ENCODE peak calls at places on chromosomes 1 and 21, in nine cellular contexts. L is stomach; O is coronary artery; A is left colon; R is LNCaP clone FGC; B is stimulated activated effector memory CD8-positive, alpha-beta T cell treated with anti-CD3 and anti-CD28 coated beads, Interleukin-12 subunit alpha, Interleukin-12 subunit beta, amount 100 ng/mL, for 72 hours; X is NCI-H1092; P is activated T-cell treated with anti-CD3 and anti-CD28 coated beads, Interleukin-2, amount 50 U/mL, for 72 hours; N is lung microvascular endothelial cell. T is an unnamed sample.

GRCh38 chr1:12757836-12758235 is 11.8 kb downstream of the CFAP107 start:
- DNase-seq in L (no peak), O (no peak), A (no peak), R (no peak), B (no peak), X (no peak), P (no peak), N (no peak), T (no peak)

GRCh38 chr1:236103646-236104218 is 38.6 kb upstream of the GPR137B start:
- DNase-seq in L (peak; percentile 66), O (no peak), A (peak; percentile 46), R (no peak), B (peak; percentile 78), X (peak; percentile 70), P (peak; percentile 71), N (peak; percentile 59), T (peak; percentile 20)

GRCh38 chr1:116754203-116754977 is at the start of gene CD2:
- DNase-seq in L (peak; percentile 39), O (no peak), A (peak; percentile 30), R (no peak), B (peak; percentile 79), X (no peak), P (peak; percentile 69), N (no peak), T (no peak)

GRCh38 chr1:22052115-22053017 is at the start of gene CDC42:
- DNase-seq in L (peak; percentile 98), O (peak; percentile 98), A (peak; percentile 97), R (peak; percentile 62), B (peak; percentile 98), X (peak; percentile 96), P (peak; percentile 99), N (peak; percentile 97), T (peak; percentile 88)

GRCh38 chr1:5297199-5297877 is 642.9 kb downstream of the AJAP1 start:
- DNase-seq in L (no peak), O (peak; percentile 21), A (peak; percentile 7), R (no peak), B (no peak), X (no peak), P (no peak), N (no peak), T (no peak)

GRCh38 chr1:203035111-203036000 is 9.1 kb downstream of the PPFIA4 start:
- DNase-seq in L (no peak), O (peak; percentile 53), A (no peak), R (no peak), B (no peak), X (no peak), P (no peak), N (no peak), T (no peak)

GRCh38 chr1:216238844-216239243 is 184.4 kb downstream of the USH2A start:
- DNase-seq in L (no peak), O (no peak), A (no peak), R (no peak), B (no peak), X (no peak), P (no peak), N (no peak), T (no peak)

GRCh38 chr1:100213141-100213540 is 35.1 kb upstream of the LRRC39 start:
- DNase-seq in L (no peak), O (no peak), A (no peak), R (no peak), B (no peak), X (no peak), P (no peak), N (no peak), T (no peak)

GRCh38 chr1:164443166-164443565 is 115.8 kb upstream of the PBX1 start:
- DNase-seq in L (no peak), O (no peak), A (no peak), R (no peak), B (no peak), X (no peak), P (no peak), N (no peak), T (no peak)

GRCh38 chr1:40313329-40313957 is 3.6 kb downstream of the COL9A2 start:
- DNase-seq in L (no peak), O (no peak), A (no peak), R (no peak), B (no peak), X (no peak), P (no peak), N (no peak), T (no peak)

GRCh38 chr1:21631944-21632887 is 36.9 kb downstream of the RAP1GAP start:
- DNase-seq in L (peak; percentile 64), O (no peak), A (peak; percentile 74), R (no peak), B (no peak), X (no peak), P (no peak), N (no peak), T (no peak)

GRCh38 chr1:67983867-67984266 is 66.6 kb downstream of the DIRAS3 start:
- DNase-seq in L (no peak), O (no peak), A (no peak), R (no peak), B (no peak), X (no peak), P (no peak), N (no peak), T (no peak)

GRCh38 chr1:53541761-53542550 is 82.8 kb downstream of the DMRTB1 start:
- DNase-seq in L (no peak), O (no peak), A (no peak), R (no peak), B (no peak), X (no peak), P (peak; percentile 6), N (no peak), T (peak; percentile 91)

GRCh38 chr1:243513726-243514491 is 258.1 kb downstream of the SDCCAG8 start:
- DNase-seq in L (no peak), O (no peak), A (no peak), R (no peak), B (no peak), X (no peak), P (no peak), N (no peak), T (no peak)

GRCh38 chr1:97827887-97828286 is 92.9 kb downstream of the DPYD start:
- DNase-seq in L (no peak), O (no peak), A (no peak), R (no peak), B (no peak), X (no peak), P (no peak), N (no peak), T (no peak)

GRCh38 chr21:38756746-38757145 is 49.0 kb upstream of the ETS2 start:
- DNase-seq in L (no peak), O (no peak), A (no peak), R (no peak), B (no peak), X (no peak), P (no peak), N (no peak), T (peak; percentile 69)

GRCh38 chr1:74415935-74416334 is 96.5 kb downstream of the LRRC53 start:
- DNase-seq in L (no peak), O (no peak), A (no peak), R (no peak), B (no peak), X (no peak), P (no peak), N (no peak), T (no peak)

GRCh38 chr1:94541175-94542087 is at the start of gene F3:
- DNase-seq in L (peak; percentile 93), O (peak; percentile 94), A (peak; percentile 93), R (no peak), B (peak; percentile 79), X (peak; percentile 39), P (peak; percentile 88), N (peak; percentile 86), T (peak; percentile 88)

GRCh38 chr1:23696335-23696989 is 4.9 kb downstream of the RPL11 start:
- DNase-seq in L (no peak), O (no peak), A (no peak), R (no peak), B (no peak), X (no peak), P (no peak), N (no peak), T (no peak)

GRCh38 chr1:40391688-40392145 is 18.2 kb downstream of the SMAP2 start:
- DNase-seq in L (peak; percentile 50), O (no peak), A (no peak), R (no peak), B (no peak), X (no peak), P (no peak), N (no peak), T (no peak)

GRCh38 chr1:223706077-223706988 is 6.0 kb upstream of the CAPN2 start:
- DNase-seq in L (peak; percentile 56), O (no peak), A (no peak), R (peak; percentile 61), B (no peak), X (peak; percentile 82), P (no peak), N (no peak), T (peak; percentile 71)

GRCh38 chr1:208445710-208446702 is 201.8 kb upstream of the PLXNA2 start:
- DNase-seq in L (no peak), O (no peak), A (peak; percentile 68), R (no peak), B (no peak), X (no peak), P (no peak), N (no peak), T (no peak)

GRCh38 chr1:92482665-92483441 is 3.9 kb downstream of the GFI1 start:
- DNase-seq in L (no peak), O (no peak), A (peak; percentile 40), R (no peak), B (no peak), X (no peak), P (peak; percentile 39), N (no peak), T (no peak)

GRCh38 chr1:2488688-2489087 is 12.6 kb downstream of the PLCH2 start:
- DNase-seq in L (no peak), O (no peak), A (no peak), R (no peak), B (no peak), X (no peak), P (no peak), N (no peak), T (no peak)

GRCh38 chr1:76352741-76353435 is 278.3 kb downstream of the ST6GALNAC3 start:
- DNase-seq in L (no peak), O (no peak), A (no peak), R (peak; percentile 59), B (no peak), X (no peak), P (no peak), N (no peak), T (no peak)

GRCh38 chr1:32798191-32798590 is 19.0 kb downstream of the YARS1 start:
- DNase-seq in L (no peak), O (no peak), A (no peak), R (no peak), B (no peak), X (no peak), P (no peak), N (no peak), T (no peak)